ENCODE peak calls at places on chromosomes 13 and 19, in six cellular contexts. One of them, this sample, is unnamed.

GRCh38 chr19:13623686-13624405 is 117.6 kb upstream of the CACNA1A start:
- DNase-seq in left ventricle myocardium inferior: no peak
- DNase-seq in progenitor cell of endocrine pancreas: no peak
- DNase-seq in GM06990: no peak
- DNase-seq in astrocyte of the spinal cord: no peak
- DNase-seq in cardiac muscle cell: no peak
- DNase-seq in this sample: no peak

GRCh38 chr13:26502826-26503225 is 54.7 kb upstream of the WASF3 start:
- DNase-seq in left ventricle myocardium inferior: no peak
- DNase-seq in progenitor cell of endocrine pancreas: no peak
- DNase-seq in GM06990: no peak
- DNase-seq in astrocyte of the spinal cord: peak
- DNase-seq in cardiac muscle cell: peak
- DNase-seq in this sample: no peak

GRCh38 chr19:23071087-23071511 is 45.7 kb upstream of the ZNF730 start:
- DNase-seq in left ventricle myocardium inferior: peak
- DNase-seq in progenitor cell of endocrine pancreas: no peak
- DNase-seq in GM06990: peak
- DNase-seq in astrocyte of the spinal cord: peak
- DNase-seq in cardiac muscle cell: peak
- DNase-seq in this sample: peak

GRCh38 chr13:81480634-81481033 is 1139.7 kb upstream of the SPRY2 start:
- DNase-seq in left ventricle myocardium inferior: no peak
- DNase-seq in progenitor cell of endocrine pancreas: no peak
- DNase-seq in GM06990: no peak
- DNase-seq in astrocyte of the spinal cord: no peak
- DNase-seq in cardiac muscle cell: no peak
- DNase-seq in this sample: no peak

GRCh38 chr13:47859129-47859528 is 141.9 kb downstream of the SUCLA2 start:
- DNase-seq in left ventricle myocardium inferior: no peak
- DNase-seq in progenitor cell of endocrine pancreas: no peak
- DNase-seq in GM06990: no peak
- DNase-seq in astrocyte of the spinal cord: peak
- DNase-seq in cardiac muscle cell: peak
- DNase-seq in this sample: no peak

GRCh38 chr19:14405758-14406644 is 13.1 kb downstream of the DDX39A start:
- DNase-seq in left ventricle myocardium inferior: peak
- DNase-seq in progenitor cell of endocrine pancreas: peak
- DNase-seq in GM06990: peak
- DNase-seq in astrocyte of the spinal cord: peak
- DNase-seq in cardiac muscle cell: peak
- DNase-seq in this sample: peak

GRCh38 chr13:113151745-113152707 is 6.4 kb upstream of the PROZ start:
- DNase-seq in left ventricle myocardium inferior: no peak
- DNase-seq in progenitor cell of endocrine pancreas: no peak
- DNase-seq in GM06990: no peak
- DNase-seq in astrocyte of the spinal cord: peak
- DNase-seq in cardiac muscle cell: peak
- DNase-seq in this sample: peak

GRCh38 chr19:8357007-8357521 is 6.9 kb upstream of the ANGPTL4 start:
- DNase-seq in left ventricle myocardium inferior: no peak
- DNase-seq in progenitor cell of endocrine pancreas: no peak
- DNase-seq in GM06990: no peak
- DNase-seq in astrocyte of the spinal cord: no peak
- DNase-seq in cardiac muscle cell: peak
- DNase-seq in this sample: no peak

GRCh38 chr13:97268772-97269171 is 46.6 kb downstream of the MBNL2 start:
- DNase-seq in left ventricle myocardium inferior: no peak
- DNase-seq in progenitor cell of endocrine pancreas: no peak
- DNase-seq in GM06990: no peak
- DNase-seq in astrocyte of the spinal cord: no peak
- DNase-seq in cardiac muscle cell: peak
- DNase-seq in this sample: no peak

GRCh38 chr13:27789495-27790303 is 2.6 kb upstream of the GSX1 start:
- DNase-seq in left ventricle myocardium inferior: no peak
- DNase-seq in progenitor cell of endocrine pancreas: no peak
- DNase-seq in GM06990: no peak
- DNase-seq in astrocyte of the spinal cord: no peak
- DNase-seq in cardiac muscle cell: no peak
- DNase-seq in this sample: peak

GRCh38 chr19:30686252-30686762 is 314.1 kb downstream of the ZNF536 start:
- DNase-seq in left ventricle myocardium inferior: no peak
- DNase-seq in progenitor cell of endocrine pancreas: no peak
- DNase-seq in GM06990: no peak
- DNase-seq in astrocyte of the spinal cord: peak
- DNase-seq in cardiac muscle cell: peak
- DNase-seq in this sample: no peak

GRCh38 chr13:91017031-91017668 is 330.3 kb upstream of the MIR17HG start:
- DNase-seq in left ventricle myocardium inferior: no peak
- DNase-seq in progenitor cell of endocrine pancreas: peak
- DNase-seq in GM06990: peak
- DNase-seq in astrocyte of the spinal cord: peak
- DNase-seq in cardiac muscle cell: peak
- DNase-seq in this sample: peak

GRCh38 chr13:35771898-35772297 is 295.4 kb upstream of the MAB21L1 start:
- DNase-seq in left ventricle myocardium inferior: no peak
- DNase-seq in progenitor cell of endocrine pancreas: no peak
- DNase-seq in GM06990: no peak
- DNase-seq in astrocyte of the spinal cord: peak
- DNase-seq in cardiac muscle cell: peak
- DNase-seq in this sample: no peak

GRCh38 chr13:29763426-29764180 is 86.8 kb downstream of the UBL3 start:
- DNase-seq in left ventricle myocardium inferior: no peak
- DNase-seq in progenitor cell of endocrine pancreas: no peak
- DNase-seq in GM06990: no peak
- DNase-seq in astrocyte of the spinal cord: no peak
- DNase-seq in cardiac muscle cell: no peak
- DNase-seq in this sample: no peak

GRCh38 chr19:54530866-54531265 is 28.2 kb downstream of the LAIR2 start:
- DNase-seq in left ventricle myocardium inferior: no peak
- DNase-seq in progenitor cell of endocrine pancreas: no peak
- DNase-seq in GM06990: no peak
- DNase-seq in astrocyte of the spinal cord: no peak
- DNase-seq in cardiac muscle cell: no peak
- DNase-seq in this sample: no peak

GRCh38 chr19:56138069-56138468 is 3.0 kb upstream of the ZNF444 start:
- DNase-seq in left ventricle myocardium inferior: no peak
- DNase-seq in progenitor cell of endocrine pancreas: no peak
- DNase-seq in GM06990: no peak
- DNase-seq in astrocyte of the spinal cord: no peak
- DNase-seq in cardiac muscle cell: no peak
- DNase-seq in this sample: no peak
- TF ChIP-seq CTCF in left ventricle myocardium inferior: no peak
- TF ChIP-seq CTCF in progenitor cell of endocrine pancreas: no peak
- TF ChIP-seq CTCF in GM06990: no peak
- TF ChIP-seq CTCF in astrocyte of the spinal cord: no peak
- TF ChIP-seq CTCF in cardiac muscle cell: no peak
- TF ChIP-seq CTCF in this sample: no peak

DNA sequence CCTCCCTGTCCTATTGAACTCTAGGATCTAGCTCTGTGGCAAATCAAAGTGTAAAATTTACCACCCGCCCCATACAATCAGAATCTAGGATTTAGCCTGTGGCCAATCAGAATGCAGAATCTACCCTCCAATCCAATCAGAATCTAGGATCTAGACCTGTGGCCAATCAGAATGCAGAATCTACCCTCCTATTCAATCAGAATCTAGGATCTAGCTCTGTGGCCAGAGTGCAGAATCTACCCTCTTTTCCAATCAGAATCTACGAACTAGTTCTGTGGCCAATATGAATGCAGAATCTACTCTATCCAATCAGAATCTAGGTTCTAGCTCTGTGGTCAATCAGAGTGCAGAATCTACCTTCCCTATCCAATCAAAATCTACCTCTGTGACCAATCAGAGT is 25.8 kb downstream of the PRKD2 start:
- DNase-seq in left ventricle myocardium inferior: no peak
- DNase-seq in progenitor cell of endocrine pancreas: no peak
- DNase-seq in GM06990: no peak
- DNase-seq in astrocyte of the spinal cord: no peak
- DNase-seq in cardiac muscle cell: no peak
- DNase-seq in this sample: no peak
- TF ChIP-seq CTCF in left ventricle myocardium inferior: no peak
- TF ChIP-seq CTCF in progenitor cell of endocrine pancreas: no peak
- TF ChIP-seq CTCF in GM06990: no peak
- TF ChIP-seq CTCF in astrocyte of the spinal cord: no peak
- TF ChIP-seq CTCF in cardiac muscle cell: no peak
- TF ChIP-seq CTCF in this sample: no peak

GRCh38 chr19:18645035-18645511 is 8.2 kb downstream of the KLHL26 start:
- DNase-seq in left ventricle myocardium inferior: no peak
- DNase-seq in progenitor cell of endocrine pancreas: no peak
- DNase-seq in GM06990: no peak
- DNase-seq in astrocyte of the spinal cord: no peak
- DNase-seq in cardiac muscle cell: no peak
- DNase-seq in this sample: no peak

GRCh38 chr19:18647371-18647767 is 10.5 kb downstream of the KLHL26 start:
- DNase-seq in left ventricle myocardium inferior: no peak
- DNase-seq in progenitor cell of endocrine pancreas: no peak
- DNase-seq in GM06990: no peak
- DNase-seq in astrocyte of the spinal cord: no peak
- DNase-seq in cardiac muscle cell: no peak
- DNase-seq in this sample: no peak

GRCh38 chr19:18647807-18648206 is 11.0 kb downstream of the KLHL26 start:
- DNase-seq in left ventricle myocardium inferior: no peak
- DNase-seq in progenitor cell of endocrine pancreas: no peak
- DNase-seq in GM06990: no peak
- DNase-seq in astrocyte of the spinal cord: no peak
- DNase-seq in cardiac muscle cell: no peak
- DNase-seq in this sample: no peak

GRCh38 chr19:18646535-18647370 is 9.9 kb downstream of the KLHL26 start:
- DNase-seq in left ventricle myocardium inferior: no peak
- DNase-seq in progenitor cell of endocrine pancreas: no peak
- DNase-seq in GM06990: no peak
- DNase-seq in astrocyte of the spinal cord: no peak
- DNase-seq in cardiac muscle cell: no peak
- DNase-seq in this sample: no peak

DNA sequence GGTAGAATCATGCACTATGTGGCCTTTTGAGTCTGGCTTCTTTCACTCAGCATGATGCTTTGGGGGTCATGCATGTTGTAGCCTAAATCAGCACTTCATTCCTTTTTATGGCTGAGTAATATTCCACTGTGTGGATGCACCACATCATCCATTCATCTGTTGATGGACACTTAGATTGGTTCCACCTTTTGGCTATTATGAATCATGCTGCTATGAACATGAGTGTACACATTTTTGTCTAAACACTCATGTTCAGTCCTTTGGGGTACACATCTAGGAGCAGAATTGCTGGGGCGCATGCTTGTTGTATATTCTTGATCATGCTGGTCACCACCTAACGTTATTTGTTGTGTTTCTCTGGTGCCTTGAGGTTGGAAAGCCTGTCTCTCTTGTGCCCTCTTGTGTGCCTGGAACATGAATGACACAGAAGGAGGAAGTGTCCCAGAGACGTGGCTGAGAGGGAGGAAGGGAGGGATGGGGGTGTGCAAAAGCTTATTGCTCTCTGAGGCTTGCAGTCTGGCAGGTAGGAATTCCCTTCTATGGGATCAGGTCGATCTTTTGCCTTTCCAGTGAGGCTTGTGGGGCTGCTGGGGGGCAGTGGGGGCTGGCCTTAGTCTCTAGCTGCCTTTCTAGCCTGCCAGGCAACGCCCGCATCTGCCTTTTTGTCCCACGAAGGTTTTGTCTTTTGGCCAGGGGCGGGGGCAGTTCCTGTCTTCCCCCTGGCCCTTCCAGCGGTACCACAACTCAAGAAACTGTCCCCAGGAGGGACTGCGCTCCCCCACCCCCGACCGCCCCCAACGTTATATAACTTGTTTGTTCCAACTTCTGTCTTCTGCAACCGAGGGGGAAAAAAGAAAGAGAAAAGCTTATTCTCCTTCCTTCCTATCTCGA is 7.6 kb downstream of the KLHL26 start:
- DNase-seq in left ventricle myocardium inferior: no peak
- DNase-seq in progenitor cell of endocrine pancreas: no peak
- DNase-seq in GM06990: no peak
- DNase-seq in astrocyte of the spinal cord: no peak
- DNase-seq in cardiac muscle cell: no peak
- DNase-seq in this sample: no peak
- TF ChIP-seq CTCF in left ventricle myocardium inferior: no peak
- TF ChIP-seq CTCF in progenitor cell of endocrine pancreas: no peak
- TF ChIP-seq CTCF in GM06990: peak
- TF ChIP-seq CTCF in astrocyte of the spinal cord: no peak
- TF ChIP-seq CTCF in cardiac muscle cell: no peak
- TF ChIP-seq CTCF in this sample: peak

DNA sequence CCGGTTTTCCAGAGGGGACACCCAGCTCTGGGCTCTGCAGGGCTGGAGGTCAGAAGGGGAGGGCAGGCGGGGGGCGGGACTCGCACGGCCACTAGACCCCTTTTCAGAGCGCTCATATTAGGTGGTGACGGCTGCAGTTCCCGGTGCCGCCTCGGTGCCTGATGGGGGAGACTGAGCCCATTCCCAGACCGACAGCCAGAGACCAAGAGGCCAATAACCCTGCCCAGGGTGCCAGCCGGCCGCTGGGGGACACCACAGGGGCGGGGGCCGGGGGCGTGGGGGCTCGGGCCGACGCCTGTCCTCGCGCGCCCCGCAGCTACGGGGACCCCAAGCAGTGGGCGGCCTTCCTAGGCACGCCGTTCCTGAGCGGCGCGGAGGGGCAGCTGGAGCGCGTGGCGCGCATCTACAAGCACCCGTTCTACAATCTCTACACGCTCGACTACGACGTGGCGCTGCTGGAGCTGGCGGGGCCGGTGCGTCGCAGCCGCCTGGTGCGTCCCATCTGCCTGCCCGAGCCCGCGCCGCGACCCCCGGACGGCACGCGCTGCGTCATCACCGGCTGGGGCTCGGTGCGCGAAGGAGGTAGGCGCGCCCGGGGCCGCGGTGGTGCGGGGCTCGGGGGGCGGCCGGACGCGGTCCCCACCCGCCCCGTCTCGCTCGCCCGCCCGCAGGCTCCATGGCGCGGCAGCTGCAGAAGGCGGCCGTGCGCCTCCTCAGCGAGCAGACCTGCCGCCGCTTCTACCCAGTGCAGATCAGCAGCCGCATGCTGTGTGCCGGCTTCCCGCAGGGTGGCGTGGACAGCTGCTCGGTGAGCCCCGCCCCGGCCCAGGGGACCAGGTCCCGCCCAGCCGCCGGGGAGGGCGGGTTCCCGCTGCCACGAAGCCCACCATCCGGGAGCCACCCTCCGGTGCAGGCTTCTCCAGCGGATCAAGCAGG is 2.4 kb downstream of the TIMM13 start:
- DNase-seq in left ventricle myocardium inferior: peak
- DNase-seq in progenitor cell of endocrine pancreas: peak
- DNase-seq in GM06990: no peak
- DNase-seq in astrocyte of the spinal cord: peak
- DNase-seq in cardiac muscle cell: peak
- DNase-seq in this sample: no peak
- TF ChIP-seq CTCF in left ventricle myocardium inferior: peak
- TF ChIP-seq CTCF in progenitor cell of endocrine pancreas: peak
- TF ChIP-seq CTCF in GM06990: no peak
- TF ChIP-seq CTCF in astrocyte of the spinal cord: peak
- TF ChIP-seq CTCF in cardiac muscle cell: peak
- TF ChIP-seq CTCF in this sample: no peak